ENCODE peak calls at places on chromosomes 16 and 17, in nine cellular contexts. S is transverse colon, B is HCT116, P is hepatocyte, T is colonic mucosa, N is cardiac muscle cell, E is MM.1S, J is A549, F is lung. C is an unnamed sample.
A peak's percentile ranks its signal among the peaks of the same experiment; 100 is the strongest.

GRCh38 chr16:51607202-51607756 is 456.2 kb upstream of the SALL1 start:
- DNase-seq in P (no peak), T (no peak), F (no peak), J (no peak), B (no peak), E (no peak), N (no peak), S (no peak), C (no peak)

GRCh38 chr16:14401839-14402115 is 228.3 kb downstream of the PARN start:
- DNase-seq in T (no peak), B (no peak), E (no peak), P (peak; percentile 22), J (no peak), S (no peak), N (peak; percentile 36), F (no peak), C (no peak)

GRCh38 chr16:78478267-78478821 is 378.9 kb downstream of the WWOX start:
- DNase-seq in T (no peak), S (no peak), N (no peak), P (no peak), B (no peak), E (peak; percentile 22), F (no peak), J (peak; percentile 9), C (no peak)

GRCh38 chr17:39739020-39739884 is 1.5 kb downstream of the GRB7 start:
- DNase-seq in J (peak; percentile 95), E (no peak), B (peak; percentile 34), T (peak; percentile 93), S (peak; percentile 91), P (peak; percentile 94), F (peak; percentile 80), N (no peak), C (peak; percentile 95)

GRCh38 chr17:35605753-35606152 is 18.6 kb downstream of the AP2B1 start:
- DNase-seq in S (no peak), E (no peak), N (no peak), P (no peak), B (no peak), T (no peak), F (no peak), J (no peak), C (no peak)

GRCh38 chr17:55301521-55302406 is 37.0 kb downstream of the HLF start:
- DNase-seq in T (no peak), B (no peak), F (no peak), N (peak; percentile 51), S (no peak), E (no peak), J (no peak), P (peak; percentile 56), C (no peak)

GRCh38 chr17:49508891-49509587 is 13.9 kb downstream of the NGFR start:
- DNase-seq in E (no peak), B (no peak), T (no peak), N (no peak), F (no peak), S (no peak), J (no peak), P (no peak), C (no peak)

GRCh38 chr17:11986939-11987329 is 10.3 kb downstream of the ZNF18 start:
- DNase-seq in P (peak; percentile 51), N (peak; percentile 73), E (no peak), S (no peak), B (peak; percentile 32), T (no peak), J (peak; percentile 49), F (no peak), C (no peak)

GRCh38 chr17:13544292-13544691 is 57.4 kb downstream of the HS3ST3A1 start:
- DNase-seq in E (no peak), P (peak; percentile 69), S (peak; percentile 13), J (no peak), F (peak; percentile 59), B (no peak), T (no peak), N (peak; percentile 96), C (no peak)

GRCh38 chr16:57017251-57017650 is 27.9 kb downstream of the NLRC5 start:
- DNase-seq in P (no peak), F (no peak), S (no peak), N (peak; percentile 27), J (no peak), T (no peak), B (no peak), E (no peak), C (no peak)

GRCh38 chr17:5816491-5816890 is 232.2 kb upstream of the NLRP1 start:
- DNase-seq in B (no peak), F (no peak), S (no peak), J (no peak), T (no peak), E (no peak), P (no peak), N (no peak), C (no peak)

GRCh38 chr17:2189231-2189630 is 114.4 kb downstream of the SMG6 start:
- DNase-seq in N (no peak), B (no peak), T (no peak), P (no peak), S (no peak), E (no peak), F (no peak), J (no peak), C (no peak)

GRCh38 chr17:80030730-80031410 is 4.8 kb downstream of the TBC1D16 start:
- DNase-seq in T (peak; percentile 82), S (peak; percentile 74), B (no peak), P (no peak), F (peak; percentile 79), J (no peak), N (no peak), E (no peak), C (no peak)

GRCh38 chr16:21283521-21284289 is 5.6 kb upstream of the CRYM start:
- DNase-seq in E (no peak), S (peak; percentile 56), N (peak; percentile 49), B (no peak), F (peak; percentile 37), P (peak; percentile 79), J (peak; percentile 56), T (peak; percentile 66), C (peak; percentile 62)

GRCh38 chr16:30086291-30087140 is 5.2 kb downstream of the TBX6 start:
- DNase-seq in F (no peak), P (no peak), B (no peak), J (no peak), S (no peak), T (no peak), E (no peak), N (no peak), C (no peak)

GRCh38 chr16:67248401-67249177 is at the start of gene SLC9A5:
- DNase-seq in S (no peak), J (no peak), F (no peak), E (no peak), N (no peak), T (no peak), P (peak; percentile 40), B (no peak), C (peak; percentile 55)

GRCh38 chr17:44904001-44904984 is 5.0 kb upstream of the EFTUD2 start:
- DNase-seq in P (no peak), T (no peak), E (no peak), B (no peak), S (no peak), F (no peak), J (no peak), N (no peak), C (no peak)

GRCh38 chr17:55348749-55349354 is 72.8 kb downstream of the MMD start:
- DNase-seq in N (peak; percentile 68), P (peak; percentile 79), T (peak; percentile 46), F (peak; percentile 44), J (peak; percentile 40), S (peak; percentile 49), E (peak; percentile 53), B (peak; percentile 42), C (peak; percentile 51)

GRCh38 chr17:42198897-42199296 is 4.6 kb upstream of the GHDC start:
- DNase-seq in B (no peak), P (no peak), J (no peak), T (no peak), N (no peak), E (no peak), F (no peak), S (no peak), C (no peak)

GRCh38 chr16:31409433-31409832 is 16.3 kb downstream of the ITGAD start:
- DNase-seq in P (no peak), B (peak; percentile 19), F (no peak), S (no peak), T (no peak), E (no peak), J (no peak), N (peak; percentile 37), C (no peak)

GRCh38 chr16:54456291-54456690 is 169.7 kb upstream of the IRX3 start:
- DNase-seq in N (no peak), F (no peak), T (no peak), E (no peak), P (no peak), J (no peak), S (no peak), B (no peak), C (no peak)
- H3K4me1 ChIP-seq in N (peaks cover 15% of the 10 kb centered on the region), F (peaks cover 2% of the 10 kb centered on the region), T (no peaks in the 10 kb centered on the region), E (no peaks in the 10 kb centered on the region), P (peaks cover 20% of the 10 kb centered on the region), J (no peaks in the 10 kb centered on the region), S (no peaks in the 10 kb centered on the region), B (no peaks in the 10 kb centered on the region), C (peaks cover 3% of the 10 kb centered on the region)

DNA sequence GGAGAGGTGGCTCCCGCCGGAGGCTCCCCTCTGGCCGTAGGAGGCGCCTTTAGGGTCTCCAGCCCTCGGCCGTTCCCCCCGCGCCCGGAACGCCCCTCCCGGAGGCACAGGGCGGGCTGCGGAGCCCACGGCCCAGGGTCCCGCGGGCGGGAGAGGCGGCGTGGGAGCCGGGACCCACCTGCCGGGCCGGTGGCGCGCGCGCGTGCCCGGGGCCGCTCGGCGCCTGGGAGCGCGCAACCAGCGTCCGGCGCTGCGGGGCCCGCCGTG is at the start of gene MIF4GD:
- DNase-seq in T (no peak), F (no peak), J (no peak), N (no peak), B (no peak), P (peak; percentile 94), E (no peak), S (no peak), C (no peak)
- H3K4me1 ChIP-seq in T (peaks cover 4% of the 10 kb centered on the region), F (no peaks in the 10 kb centered on the region), J (peaks cover 26% of the 10 kb centered on the region), N (no peaks in the 10 kb centered on the region), B (peaks cover 16% of the 10 kb centered on the region), P (peaks cover 7% of the 10 kb centered on the region), E (peaks cover 12% of the 10 kb centered on the region), S (peaks cover 12% of the 10 kb centered on the region), C (peaks cover 14% of the 10 kb centered on the region)

GRCh38 chr16:3022208-3022696 is 1.5 kb downstream of the HCFC1R1 start:
- DNase-seq in E (no peak), P (peak; percentile 95), N (peak; percentile 97), T (peak; percentile 88), F (peak; percentile 93), S (peak; percentile 88), B (peak; percentile 82), J (peak; percentile 84), C (peak; percentile 88)
- H3K4me1 ChIP-seq in E (peaks cover 4% of the 10 kb centered on the region), P (peaks cover 29% of the 10 kb centered on the region), N (peaks cover 22% of the 10 kb centered on the region), T (peaks cover 18% of the 10 kb centered on the region), F (peaks cover 26% of the 10 kb centered on the region), S (peaks cover 24% of the 10 kb centered on the region), B (peaks cover 27% of the 10 kb centered on the region), J (peaks cover 24% of the 10 kb centered on the region), C (peaks cover 33% of the 10 kb centered on the region)

DNA sequence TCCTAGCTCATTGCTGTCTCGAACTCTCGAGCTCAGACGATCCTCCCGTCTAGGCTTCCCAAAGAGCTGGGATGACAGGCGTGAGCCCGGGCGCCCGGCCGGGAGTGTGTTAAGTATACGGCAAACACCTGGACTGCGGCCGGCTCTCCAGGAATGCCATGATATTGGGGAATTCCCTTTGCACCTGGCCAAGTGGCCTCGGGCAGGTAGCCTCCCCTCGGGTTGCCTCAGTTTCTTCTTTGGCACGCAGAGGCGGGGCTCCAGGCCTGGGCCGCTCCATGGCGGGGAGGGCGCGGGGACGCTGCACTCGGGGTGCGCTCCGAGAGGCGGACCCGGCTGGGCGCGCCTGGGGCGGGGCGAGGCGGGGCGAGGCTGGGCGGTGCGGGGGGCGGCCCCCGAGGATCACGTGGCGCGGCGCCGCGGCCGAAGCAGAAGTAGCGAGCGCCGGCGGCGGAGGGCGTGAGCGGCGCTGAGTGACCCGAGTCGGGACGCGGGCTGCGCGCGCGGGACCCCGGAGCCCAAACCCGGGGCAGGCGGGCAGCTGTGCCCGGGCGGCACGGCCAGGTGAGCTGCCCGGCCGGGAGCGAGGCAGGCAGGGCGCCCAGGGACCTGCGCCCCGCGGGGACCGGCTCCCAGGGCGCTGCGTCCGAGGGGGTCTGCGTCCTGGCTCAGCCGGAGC is at the start of gene PLCG2:
- DNase-seq in P (peak; percentile 90), E (peak; percentile 66), S (peak; percentile 87), T (peak; percentile 84), J (peak; percentile 67), F (peak; percentile 76), B (peak; percentile 47), N (peak; percentile 40), C (peak; percentile 91)
- H3K4me1 ChIP-seq in P (peaks cover 3% of the 10 kb centered on the region), E (no peaks in the 10 kb centered on the region), S (no peaks in the 10 kb centered on the region), T (no peaks in the 10 kb centered on the region), J (no peaks in the 10 kb centered on the region), F (peaks cover 4% of the 10 kb centered on the region), B (no peaks in the 10 kb centered on the region), N (peaks cover 9% of the 10 kb centered on the region), C (peaks cover 7% of the 10 kb centered on the region)